ENCODE peak calls at places on chromosome 15, in six cellular contexts. W is GM23248, D is fibroblast of lung, J is IMR-90, L is H1, R is astrocyte. K is an unnamed sample.

GRCh38 chr15:80404719-80405553 is 754 bp downstream of the ARNT2 start:
- DNase-seq in W (no peak), D (peak; percentile 36), J (peak; percentile 35), L (peak; percentile 71), R (no peak), K (no peak)

GRCh38 chr15:27036210-27036609 is 65.2 kb downstream of the GABRG3 start:
- DNase-seq in W (no peak), D (no peak), J (no peak), L (no peak), R (no peak), K (no peak)

GRCh38 chr15:47786371-47786770 is 69.1 kb downstream of the SEMA6D start:
- DNase-seq in W (no peak), D (no peak), J (peak; percentile 8), L (no peak), R (no peak), K (no peak)

GRCh38 chr15:72998226-72998625 is 54.0 kb upstream of the NEO1 start:
- DNase-seq in W (peak; percentile 38), D (no peak), J (no peak), L (no peak), R (no peak), K (peak; percentile 55)

GRCh38 chr15:70156781-70157261 is 59.1 kb upstream of the TLE3 start:
- DNase-seq in W (peak; percentile 85), D (peak; percentile 75), J (peak; percentile 34), L (no peak), R (peak; percentile 73), K (peak; percentile 36)

GRCh38 chr15:84816694-84817460 is at the start of gene ALPK3:
- DNase-seq in W (no peak), D (peak; percentile 19), J (no peak), L (peak; percentile 85), R (no peak), K (no peak)

GRCh38 chr15:40337597-40337996 is 3.1 kb downstream of the CCDC9B start:
- DNase-seq in W (no peak), D (no peak), J (no peak), L (no peak), R (no peak), K (no peak)

GRCh38 chr15:29136815-29137214 is 132.8 kb downstream of the NSMCE3 start:
- DNase-seq in W (no peak), D (no peak), J (no peak), L (no peak), R (no peak), K (no peak)

GRCh38 chr15:79310985-79311900 is at the start of gene TMED3:
- DNase-seq in W (peak; percentile 91), D (peak; percentile 86), J (peak; percentile 88), L (peak; percentile 86), R (peak; percentile 76), K (peak; percentile 83)

GRCh38 chr15:95247068-95247984 is 1016.0 kb downstream of the MCTP2 start:
- DNase-seq in W (peak; percentile 97), D (peak; percentile 99), J (peak; percentile 98), L (no peak), R (peak; percentile 98), K (peak; percentile 99)

GRCh38 chr15:101250331-101250730 is 1.5 kb downstream of the CHSY1 start:
- DNase-seq in W (peak; percentile 90), D (peak; percentile 90), J (peak; percentile 78), L (no peak), R (peak; percentile 88), K (peak; percentile 70)

GRCh38 chr15:74451861-74452835 is 8.8 kb downstream of the UBL7 start:
- DNase-seq in W (no peak), D (no peak), J (no peak), L (no peak), R (no peak), K (no peak)

GRCh38 chr15:73075151-73075859 is 23.0 kb downstream of the NEO1 start:
- DNase-seq in W (peak; percentile 57), D (peak; percentile 20), J (no peak), L (no peak), R (no peak), K (peak; percentile 49)

GRCh38 chr15:65106011-65106590 is 8.9 kb downstream of the UBAP1L start:
- DNase-seq in W (no peak), D (no peak), J (no peak), L (no peak), R (no peak), K (no peak)

GRCh38 chr15:39376371-39376909 is 204.4 kb upstream of the THBS1 start:
- DNase-seq in W (peak; percentile 42), D (peak; percentile 58), J (no peak), L (no peak), R (peak; percentile 64), K (peak; percentile 48)

GRCh38 chr15:57820119-57820518 is 113.6 kb downstream of the POLR2M start:
- DNase-seq in W (peak; percentile 18), D (peak; percentile 50), J (peak; percentile 5), L (no peak), R (peak; percentile 23), K (peak; percentile 2)

GRCh38 chr15:66901336-66902100 is 163.9 kb upstream of the SMAD3 start:
- DNase-seq in W (peak; percentile 61), D (peak; percentile 62), J (peak; percentile 68), L (no peak), R (peak; percentile 45), K (no peak)

GRCh38 chr15:31977812-31978662 is 52.3 kb upstream of the CHRNA7 start:
- DNase-seq in W (peak; percentile 68), D (peak; percentile 18), J (peak; percentile 14), L (peak; percentile 92), R (no peak), K (no peak)

GRCh38 chr15:90592144-90592887 is 62.6 kb downstream of the CRTC3 start:
- DNase-seq in W (peak; percentile 91), D (peak; percentile 81), J (peak; percentile 90), L (no peak), R (peak; percentile 80), K (peak; percentile 9)

GRCh38 chr15:83652606-83653204 is 1.2 kb upstream of the ADAMTSL3 start:
- DNase-seq in W (no peak), D (no peak), J (no peak), L (no peak), R (no peak), K (no peak)

GRCh38 chr15:75228787-75229186 is 27.1 kb downstream of the C15orf39 start:
- DNase-seq in W (no peak), D (no peak), J (no peak), L (no peak), R (no peak), K (no peak)

GRCh38 chr15:76340802-76341365 is 4.3 kb downstream of the ISL2 start:
- DNase-seq in W (peak; percentile 35), D (no peak), J (no peak), L (peak; percentile 78), R (no peak), K (no peak)

GRCh38 chr15:79640206-79640605 is 208.1 kb downstream of the MINAR1 start:
- DNase-seq in W (peak; percentile 92), D (peak; percentile 90), J (peak; percentile 84), L (no peak), R (peak; percentile 86), K (peak; percentile 25)

GRCh38 chr15:66565731-66566130 is at the start of gene LCTL:
- DNase-seq in W (peak; percentile 44), D (peak; percentile 83), J (peak; percentile 72), L (peak; percentile 73), R (peak; percentile 74), K (peak; percentile 68)

GRCh38 chr15:69164807-69165636 is 4.6 kb downstream of the GLCE start:
- DNase-seq in W (peak; percentile 44), D (no peak), J (peak; percentile 88), L (no peak), R (no peak), K (no peak)

DNA sequence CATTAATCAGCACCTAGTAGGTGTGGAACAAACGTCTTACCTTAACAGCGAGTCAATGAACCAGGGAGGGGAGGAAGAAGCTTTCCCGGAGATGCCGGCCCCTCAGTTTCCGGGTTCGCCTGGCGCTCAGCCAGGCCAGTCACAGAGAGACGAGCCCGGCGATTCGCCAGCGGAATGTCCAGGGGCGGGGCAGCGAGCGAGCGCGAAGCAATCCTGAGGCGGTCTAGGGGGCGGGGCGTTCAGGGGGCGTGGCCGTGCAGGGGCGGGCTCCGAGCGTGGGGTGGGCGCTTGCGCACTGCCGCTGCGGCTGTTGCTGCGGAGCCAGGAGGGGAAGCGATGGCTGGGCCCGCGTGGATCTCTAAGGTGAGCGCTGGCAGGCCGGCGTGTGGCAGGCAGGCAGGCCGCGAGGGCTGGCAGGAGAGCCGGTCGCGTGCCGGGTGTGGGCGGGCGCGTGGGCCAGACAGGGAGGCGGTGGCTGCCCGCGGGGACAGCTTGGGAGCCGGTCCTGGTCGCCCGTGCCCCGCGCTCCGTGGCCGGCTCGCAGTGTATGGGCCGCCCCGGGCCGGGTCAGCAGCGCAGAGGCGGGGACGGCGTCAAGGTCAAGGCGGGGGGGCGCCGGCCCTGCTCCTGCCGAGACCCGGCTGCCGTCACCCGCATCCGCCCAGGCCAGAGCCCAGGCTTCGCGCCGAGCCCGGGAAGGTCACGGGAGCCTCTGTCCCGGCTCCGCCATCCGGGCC is at the start of gene IDH3A:
- DNase-seq in W (peak; percentile 99), D (peak; percentile 89), J (peak; percentile 92), L (peak; percentile 100), R (peak; percentile 74), K (peak; percentile 95)
- H2AFZ ChIP-seq in W (peak within 1 kb of the TSS; percentile 98), D (peak within 1 kb of the TSS; percentile 68), J (peak within 1 kb of the TSS; percentile 98), L (peak within 1 kb of the TSS; percentile 43), R (peak within 1 kb of the TSS; percentile 87), K (peak within 1 kb of the TSS; percentile 91)

GRCh38 chr15:88904808-88905327 is 8.3 kb downstream of the MFGE8 start:
- DNase-seq in W (peak; percentile 82), D (peak; percentile 50), J (peak; percentile 70), L (peak; percentile 94), R (no peak), K (peak; percentile 49)
- H3K4me2 ChIP-seq in W (peak overlapping the region; percentile 77), D (no peak overlapping the region), J (no peak overlapping the region), L (no peak overlapping the region), R (no peak overlapping the region), K (no peak overlapping the region)

DNA sequence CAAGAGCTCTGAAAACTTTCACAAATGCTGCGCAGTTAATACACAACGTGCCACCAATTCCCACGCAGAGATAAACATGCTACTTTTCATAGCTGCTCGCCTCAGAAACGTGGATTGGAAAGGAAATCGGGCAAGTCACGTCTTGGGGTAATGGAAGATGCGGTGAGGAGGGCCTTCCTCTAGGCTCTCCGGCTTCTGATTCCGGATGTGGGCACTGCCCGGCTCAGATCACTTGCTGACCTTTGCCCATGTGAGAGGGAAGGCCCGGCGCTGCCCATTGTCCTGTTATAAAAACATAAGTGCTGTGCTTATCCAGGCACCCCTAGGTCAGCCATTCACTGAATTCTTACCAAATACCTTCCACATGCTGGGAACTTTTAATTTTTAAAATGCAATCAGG is 1.9 kb downstream of the ST8SIA2 start:
- DNase-seq in W (no peak), D (no peak), J (no peak), L (no peak), R (no peak), K (no peak)
- H3K9ac ChIP-seq in W (no peak overlapping the region), D (no peak overlapping the region), J (no peak overlapping the region), L (no peak overlapping the region), R (peak overlapping the region; percentile 69), K (no peak overlapping the region)

GRCh38 chr15:34730701-34731100 is 24.1 kb downstream of the GJD2 start:
- DNase-seq in W (no peak), D (no peak), J (no peak), L (no peak), R (no peak), K (no peak)

GRCh38 chr15:34733621-34734020 is 21.2 kb downstream of the GJD2 start:
- DNase-seq in W (no peak), D (no peak), J (no peak), L (no peak), R (no peak), K (no peak)

GRCh38 chr15:34734303-34734702 is 20.5 kb downstream of the GJD2 start:
- DNase-seq in W (no peak), D (no peak), J (no peak), L (no peak), R (no peak), K (no peak)

GRCh38 chr15:34729886-34730285 is 24.9 kb downstream of the GJD2 start:
- DNase-seq in W (no peak), D (no peak), J (no peak), L (no peak), R (no peak), K (no peak)

GRCh38 chr15:34732430-34732829 is 22.4 kb downstream of the GJD2 start:
- DNase-seq in W (no peak), D (no peak), J (no peak), L (no peak), R (no peak), K (peak; percentile 48)
- H2AFZ ChIP-seq in W (no peak overlapping the region), D (no peak overlapping the region), J (peak overlapping the region; percentile 3), L (peak overlapping the region; percentile 11), R (no peak overlapping the region), K (peak overlapping the region; percentile 69)

K was measured in mammary epithelial cell.